ENCODE peak calls at places on chromosomes 2 and 18, in four cellular contexts. N, B, G and W are unnamed samples.

GRCh38 chr2:212537311-212538155 is 1.1 kb downstream of the ERBB4 start:
- DNase-seq in N (peak; percentile 57), B (peak; percentile 29), G (no peak), W (no peak)

GRCh38 chr18:57466307-57466706 is 31.1 kb downstream of the ONECUT2 start:
- DNase-seq in N (no peak), B (peak; percentile 4), G (no peak), W (no peak)

GRCh38 chr2:237254369-237254861 is 159.5 kb downstream of the COL6A3 start:
- DNase-seq in N (no peak), B (peak; percentile 83), G (no peak), W (no peak)

GRCh38 chr2:112074506-112074905 is 19.4 kb downstream of the TMEM87B start:
- DNase-seq in N (no peak), B (no peak), G (no peak), W (no peak)

GRCh38 chr2:86498468-86499260 is 57.5 kb downstream of the KDM3A start:
- DNase-seq in N (no peak), B (no peak), G (no peak), W (no peak)

GRCh38 chr2:8334866-8335325 is 347.0 kb upstream of the ID2 start:
- DNase-seq in N (no peak), B (no peak), G (no peak), W (no peak)

GRCh38 chr2:179177694-179178093 is 86.9 kb downstream of the SESTD1 start:
- DNase-seq in N (no peak), B (no peak), G (no peak), W (no peak)

GRCh38 chr2:216350214-216350789 is 22.0 kb downstream of the MARCHF4 start:
- DNase-seq in N (no peak), B (peak; percentile 19), G (no peak), W (no peak)

GRCh38 chr2:37585982-37586621 is 85.3 kb downstream of the CDC42EP3 start:
- DNase-seq in N (peak; percentile 80), B (peak; percentile 78), G (no peak), W (no peak)

GRCh38 chr2:19895535-19895934 is 6.2 kb downstream of the TTC32 start:
- DNase-seq in N (no peak), B (no peak), G (no peak), W (no peak)

GRCh38 chr18:74082476-74083070 is 65.1 kb downstream of the FBXO15 start:
- DNase-seq in N (peak; percentile 56), B (peak; percentile 47), G (peak; percentile 52), W (peak; percentile 77)

GRCh38 chr18:75477913-75478312 is 50.4 kb upstream of the SMIM21 start:
- DNase-seq in N (no peak), B (no peak), G (no peak), W (no peak)

GRCh38 chr2:8694737-8695136 is 12.9 kb downstream of the ID2 start:
- DNase-seq in N (no peak), B (peak; percentile 29), G (no peak), W (no peak)

GRCh38 chr2:171810409-171810993 is 83.5 kb downstream of the SLC25A12 start:
- DNase-seq in N (no peak), B (peak; percentile 46), G (no peak), W (no peak)

GRCh38 chr2:84458436-84459027 is 548 bp downstream of the SUCLG1 start:
- DNase-seq in N (no peak), B (peak; percentile 19), G (no peak), W (peak; percentile 37)

GRCh38 chr18:58784601-58785137 is 80.0 kb upstream of the ZNF532 start:
- DNase-seq in N (peak; percentile 83), B (peak; percentile 26), G (no peak), W (no peak)

GRCh38 chr2:149562304-149562703 is 25.3 kb downstream of the MMADHC start:
- DNase-seq in N (no peak), B (peak; percentile 17), G (no peak), W (no peak)

GRCh38 chr18:80107396-80107795 is 1.7 kb upstream of the ADNP2 start:
- DNase-seq in N (no peak), B (no peak), G (no peak), W (no peak)

GRCh38 chr2:43634604-43635306 is 2.3 kb upstream of the PLEKHH2 start:
- DNase-seq in N (no peak), B (peak; percentile 83), G (no peak), W (peak; percentile 35)

GRCh38 chr2:150182564-150183249 is 304.8 kb downstream of the RND3 start:
- DNase-seq in N (no peak), B (no peak), G (no peak), W (no peak)

GRCh38 chr2:190685348-190685747 is 36.5 kb downstream of the NAB1 start:
- DNase-seq in N (no peak), B (no peak), G (no peak), W (no peak)

GRCh38 chr2:8312861-8313768 is 368.7 kb upstream of the ID2 start:
- DNase-seq in N (no peak), B (no peak), G (no peak), W (peak; percentile 80)

GRCh38 chr2:24915796-24916195 is 4.2 kb downstream of the ADCY3 start:
- DNase-seq in N (no peak), B (peak; percentile 60), G (no peak), W (no peak)

GRCh38 chr2:223815186-223815883 is 22.0 kb downstream of the AP1S3 start:
- DNase-seq in N (no peak), B (peak; percentile 88), G (no peak), W (no peak)

GRCh38 chr2:210606001-210606400 is 49.6 kb downstream of the CPS1 start:
- DNase-seq in N (no peak), B (no peak), G (no peak), W (no peak)

GRCh38 chr2:236179653-236180500 is 11.7 kb upstream of the GBX2 start:
- DNase-seq in N (no peak), B (peak; percentile 61), G (no peak), W (no peak)
- H3K4me3 ChIP-seq in N (no peak overlapping the region), B (peak overlapping the region; percentile 53), G (no peak overlapping the region), W (no peak overlapping the region)

DNA sequence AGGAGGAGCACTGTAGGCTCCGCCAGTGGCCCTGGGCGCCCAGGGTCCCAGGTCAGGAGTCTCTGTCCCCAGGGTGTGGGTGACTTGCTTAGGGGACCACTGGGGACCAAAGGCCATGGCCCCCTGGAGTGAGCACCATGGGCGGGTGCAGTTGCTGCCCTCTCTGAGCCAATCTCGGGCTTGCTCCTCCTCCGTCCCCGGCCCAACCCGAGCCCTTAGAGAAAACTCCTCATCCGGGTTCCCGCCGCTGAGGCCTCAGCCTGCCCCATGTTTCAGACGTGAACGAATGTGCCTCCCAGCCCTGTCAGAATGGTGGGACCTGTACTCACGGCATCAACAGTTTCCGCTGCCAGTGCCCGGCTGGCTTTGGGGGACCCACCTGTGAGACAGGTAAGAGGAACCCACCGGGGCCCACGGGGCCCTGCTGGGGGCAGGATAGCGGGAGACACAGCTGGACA is 38.6 kb downstream of the SNED1 start:
- DNase-seq in N (no peak), B (no peak), G (no peak), W (no peak)
- H3K4me3 ChIP-seq in N (no peak overlapping the region), B (no peak overlapping the region), G (no peak overlapping the region), W (peak overlapping the region; percentile 26)

DNA sequence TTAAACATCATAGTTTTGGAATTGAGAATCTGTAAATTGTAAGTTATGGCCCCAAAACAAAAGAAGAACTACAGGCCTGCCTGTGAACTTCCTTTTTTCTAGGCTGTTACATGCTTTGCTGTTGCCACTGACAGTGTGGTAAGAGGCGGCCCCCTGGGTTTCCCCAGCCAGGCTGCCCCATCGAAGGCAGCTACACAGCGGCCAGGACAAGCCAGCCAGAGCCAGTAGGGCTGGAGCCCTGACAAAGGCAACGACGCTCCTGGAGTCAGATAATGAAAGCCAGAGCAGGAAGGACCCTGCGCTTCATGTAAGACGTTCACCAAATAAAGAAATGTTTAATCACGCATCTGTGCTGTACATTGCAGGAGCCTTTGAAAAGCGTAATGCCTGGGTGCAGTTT is 55.0 kb downstream of the ANKRD44 start:
- DNase-seq in N (peak; percentile 92), B (peak; percentile 63), G (peak; percentile 61), W (peak; percentile 91)
- H3K4me3 ChIP-seq in N (no peak overlapping the region), B (no peak overlapping the region), G (no peak overlapping the region), W (peak overlapping the region; percentile 60)

GRCh38 chr2:169736902-169737301 is 3.3 kb downstream of the KLHL23 start:
- DNase-seq in N (no peak), B (no peak), G (no peak), W (no peak)
- H3K4me3 ChIP-seq in N (no peak overlapping the region), B (no peak overlapping the region), G (peak overlapping the region; percentile 81), W (no peak overlapping the region)

GRCh38 chr2:3447789-3448317 is 68.4 kb downstream of the TRAPPC12 start:
- DNase-seq in N (no peak), B (peak; percentile 8), G (no peak), W (no peak)
- H3K4me3 ChIP-seq in N (no peak overlapping the region), B (no peak overlapping the region), G (no peak overlapping the region), W (no peak overlapping the region)

GRCh38 chr2:113963965-113964364 is 74.1 kb downstream of the ACTR3 start:
- DNase-seq in N (no peak), B (no peak), G (no peak), W (no peak)

GRCh38 chr2:113965228-113965627 is 75.3 kb downstream of the ACTR3 start:
- DNase-seq in N (no peak), B (no peak), G (no peak), W (no peak)

GRCh38 chr2:113964436-113964835 is 74.5 kb downstream of the ACTR3 start:
- DNase-seq in N (no peak), B (no peak), G (no peak), W (no peak)

GRCh38 chr2:113962692-113963480 is 73.0 kb downstream of the ACTR3 start:
- DNase-seq in N (no peak), B (peak; percentile 64), G (no peak), W (no peak)

DNA sequence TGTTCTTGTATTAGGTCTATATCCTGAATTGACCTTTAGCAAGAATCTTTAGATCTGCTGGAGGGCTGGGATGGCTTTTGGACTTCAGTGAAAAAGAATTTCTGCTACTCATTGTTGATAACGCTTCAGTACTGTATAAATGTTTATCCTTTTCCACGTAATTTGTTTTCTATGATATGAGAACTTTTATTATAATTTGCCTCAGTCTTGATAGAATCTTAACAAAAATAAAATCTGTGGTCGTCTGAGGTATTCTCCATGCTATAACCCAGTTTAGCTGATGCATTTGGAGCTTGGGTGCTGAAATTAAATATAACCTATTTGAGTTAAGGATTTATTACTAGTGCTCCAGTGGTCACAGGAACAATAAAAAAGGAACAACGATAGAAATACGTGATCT is 71.1 kb downstream of the ACTR3 start:
- DNase-seq in N (no peak), B (no peak), G (no peak), W (no peak)
- H3K4me3 ChIP-seq in N (no peak overlapping the region), B (no peak overlapping the region), G (no peak overlapping the region), W (no peak overlapping the region)

GRCh38 chr2:69597105-69597504 is 46.4 kb downstream of the AAK1 start:
- DNase-seq in N (no peak), B (no peak), G (no peak), W (no peak)
- H3K4me3 ChIP-seq in N (no peak overlapping the region), B (no peak overlapping the region), G (no peak overlapping the region), W (no peak overlapping the region)

GRCh38 chr2:205895981-205896655 is 189.9 kb downstream of the INO80D start:
- DNase-seq in N (no peak), B (no peak), G (no peak), W (no peak)

GRCh38 chr2:205887637-205888036 is 198.3 kb downstream of the INO80D start:
- DNase-seq in N (no peak), B (no peak), G (no peak), W (no peak)

GRCh38 chr2:205889073-205889472 is 196.9 kb downstream of the INO80D start:
- DNase-seq in N (no peak), B (no peak), G (no peak), W (no peak)

GRCh38 chr2:205892141-205893064 is 193.6 kb downstream of the INO80D start:
- DNase-seq in N (no peak), B (peak; percentile 15), G (no peak), W (no peak)
- H3K4me3 ChIP-seq in N (no peak overlapping the region), B (no peak overlapping the region), G (no peak overlapping the region), W (no peak overlapping the region)